ENCODE peak calls at places on chromosomes 5 and 9, in ten cellular contexts. A is RWPE1; P is uterus; C is IMR-90; U is activated gamma-delta T cell treated with Interleukin-2 at 50 U/mL for 16 hours; Q is HCEC 1CT; D is stimulated activated CD4-positive, alpha-beta T cell treated with anti-CD3 and anti-CD28 coated beads, Interleukin-12 subunit alpha, Interleukin-12 subunit beta, amount 100 ng/mL, for 24 hours; B is astrocyte of the hippocampus; E is activated naive CD4-positive, alpha-beta T cell; R is heart right ventricle. J is an unnamed sample.

GRCh38 chr5:91419571-91420537 is 36.7 kb upstream of the ARRDC3 start:
- DNase-seq in P (peak; percentile 45), R (peak; percentile 17), E (peak; percentile 33), Q (peak; percentile 51), C (peak; percentile 55), B (peak; percentile 74), D (peak; percentile 63), A (peak; percentile 36), U (peak; percentile 76), J (peak; percentile 57)

GRCh38 chr9:134384811-134385479 is 58.7 kb downstream of the RXRA start:
- DNase-seq in D (no peak), R (no peak), B (peak; percentile 58), U (no peak), Q (no peak), E (no peak), C (no peak), A (no peak), P (no peak), J (no peak)

GRCh38 chr5:150612405-150612804 is 28.1 kb upstream of the SYNPO start:
- DNase-seq in U (no peak), C (no peak), D (no peak), Q (no peak), B (no peak), A (no peak), E (no peak), R (no peak), P (no peak), J (no peak)

GRCh38 chr9:121275781-121276658 is 8.1 kb downstream of the GSN start:
- DNase-seq in C (no peak), Q (no peak), A (no peak), P (no peak), B (no peak), R (no peak), E (no peak), U (no peak), D (no peak), J (no peak)

GRCh38 chr5:149723374-149723773 is 6.7 kb upstream of the PPARGC1B start:
- DNase-seq in E (no peak), B (no peak), P (no peak), Q (no peak), C (no peak), U (no peak), D (no peak), A (no peak), R (no peak), J (no peak)

GRCh38 chr9:97579914-97580313 is 53.3 kb downstream of the TSTD2 start:
- DNase-seq in P (no peak), A (no peak), U (no peak), D (no peak), B (no peak), Q (no peak), C (no peak), E (no peak), R (no peak), J (no peak)

GRCh38 chr9:97109194-97109811 is 70.4 kb upstream of the CTSV start:
- DNase-seq in D (peak; percentile 19), C (peak; percentile 6), Q (peak; percentile 38), B (peak; percentile 41), R (no peak), E (no peak), P (no peak), A (peak; percentile 64), U (no peak), J (no peak)

GRCh38 chr5:68440666-68441065 is 225.1 kb downstream of the PIK3R1 start:
- DNase-seq in B (no peak), P (no peak), A (no peak), C (no peak), D (no peak), Q (no peak), U (no peak), R (no peak), E (no peak), J (no peak)

GRCh38 chr9:31588010-31588409 is 796.4 kb upstream of the ACO1 start:
- DNase-seq in R (no peak), Q (no peak), D (no peak), E (no peak), C (no peak), A (no peak), B (no peak), U (no peak), P (no peak), J (no peak)

GRCh38 chr9:34428325-34428958 is 29.9 kb downstream of the FAM219A start:
- DNase-seq in E (no peak), R (no peak), U (no peak), D (no peak), Q (no peak), P (no peak), C (peak; percentile 60), A (no peak), B (peak; percentile 53), J (no peak)

GRCh38 chr5:100424787-100425186 is 110.4 kb upstream of the FAM174A start:
- DNase-seq in B (no peak), P (no peak), Q (no peak), A (no peak), E (no peak), D (no peak), U (no peak), C (no peak), R (no peak), J (no peak)

GRCh38 chr5:56705217-56705616 is 110.1 kb upstream of the MAP3K1 start:
- DNase-seq in D (no peak), B (no peak), C (no peak), U (no peak), A (no peak), Q (no peak), E (no peak), P (no peak), R (no peak), J (no peak)

GRCh38 chr9:127927457-127928231 is 2.9 kb downstream of the PIP5KL1 start:
- DNase-seq in B (no peak), R (no peak), D (peak; percentile 72), Q (no peak), C (no peak), A (peak; percentile 98), E (peak; percentile 27), U (peak; percentile 67), P (no peak), J (peak; percentile 74)

GRCh38 chr5:14156611-14157493 is 13.7 kb downstream of the TRIO start:
- DNase-seq in A (peak; percentile 93), R (no peak), P (no peak), D (no peak), Q (peak; percentile 96), E (no peak), B (peak; percentile 96), C (peak; percentile 99), U (no peak), J (no peak)

GRCh38 chr5:177462021-177462670 is 11.3 kb downstream of the DBN1 start:
- DNase-seq in C (no peak), A (no peak), D (no peak), Q (no peak), U (no peak), R (peak; percentile 55), P (no peak), B (no peak), E (no peak), J (no peak)

GRCh38 chr9:16828335-16829281 is 41.9 kb downstream of the BNC2 start:
- DNase-seq in B (peak; percentile 61), A (no peak), E (no peak), D (no peak), C (peak; percentile 78), U (no peak), R (peak; percentile 41), Q (peak; percentile 73), P (peak; percentile 34), J (no peak)

GRCh38 chr9:82498918-82499317 is 510.3 kb downstream of the SPATA31D1 start:
- DNase-seq in E (no peak), A (no peak), R (no peak), U (no peak), Q (no peak), B (no peak), D (no peak), P (no peak), C (no peak), J (no peak)

GRCh38 chr5:147101654-147102053 is 133.2 kb upstream of the STK32A start:
- DNase-seq in U (no peak), P (no peak), E (no peak), A (no peak), C (no peak), Q (no peak), D (no peak), R (no peak), B (peak; percentile 61), J (no peak)

GRCh38 chr5:135008981-135009735 is 24.9 kb downstream of the PITX1 start:
- DNase-seq in Q (no peak), E (no peak), U (no peak), B (no peak), C (no peak), P (no peak), D (no peak), A (no peak), R (no peak), J (no peak)

GRCh38 chr5:168681556-168682183 is 102.5 kb upstream of the PANK3 start:
- DNase-seq in D (no peak), R (peak; percentile 56), Q (peak; percentile 39), C (peak; percentile 57), P (peak; percentile 31), U (no peak), E (no peak), B (no peak), A (no peak), J (no peak)

GRCh38 chr9:26723486-26723885 is 169.1 kb downstream of the CAAP1 start:
- DNase-seq in R (no peak), D (peak; percentile 10), A (no peak), P (peak; percentile 17), B (peak; percentile 50), Q (no peak), C (peak; percentile 6), U (no peak), E (no peak), J (no peak)

GRCh38 chr5:56814361-56814962 is 887 bp upstream of the MAP3K1 start:
- DNase-seq in B (peak; percentile 34), E (no peak), U (peak; percentile 38), D (no peak), R (peak; percentile 33), C (no peak), P (peak; percentile 16), Q (no peak), A (peak; percentile 15), J (peak; percentile 35)

GRCh38 chr9:104738452-104738851 is 9.0 kb upstream of the NIPSNAP3A start:
- DNase-seq in R (no peak), B (no peak), C (no peak), U (no peak), D (no peak), P (no peak), A (no peak), Q (no peak), E (no peak), J (no peak)

GRCh38 chr5:137205237-137205636 is 293.9 kb downstream of the SPOCK1 start:
- DNase-seq in D (no peak), R (no peak), U (no peak), B (peak; percentile 35), C (no peak), Q (no peak), E (no peak), A (peak; percentile 59), P (no peak), J (no peak)

GRCh38 chr5:171534009-171534895 is 114.8 kb downstream of the FGF18 start:
- DNase-seq in R (no peak), P (no peak), C (no peak), D (peak; percentile 2), A (no peak), Q (no peak), U (no peak), B (no peak), E (no peak), J (no peak)

GRCh38 chr5:1385395-1386273 is 40.7 kb upstream of the CLPTM1L start:
- DNase-seq in U (peak; percentile 86), Q (peak; percentile 54), A (peak; percentile 82), E (peak; percentile 38), R (peak; percentile 86), B (peak; percentile 64), P (peak; percentile 65), D (peak; percentile 91), C (peak; percentile 3), J (peak; percentile 93)

GRCh38 chr9:98085955-98086354 is 29.4 kb downstream of the NANS start:
- DNase-seq in P (no peak), C (no peak), R (no peak), Q (no peak), A (no peak), D (no peak), B (no peak), E (no peak), U (no peak), J (no peak)

GRCh38 chr5:72634444-72634843 is 127.2 kb upstream of the ZNF366 start:
- DNase-seq in B (no peak), U (no peak), A (no peak), E (no peak), C (peak; percentile 65), P (no peak), D (no peak), R (no peak), Q (peak; percentile 66), J (no peak)

J was measured in lung.